ENCODE peak calls at places on chromosome 12, in ten cellular contexts. I is Peyer's patch, O is HCT116, K is SK-N-SH, W is OCI-LY7, Q is testis, M is A549, P is heart left ventricle, S is thoracic aorta, X is heart right ventricle. H is an unnamed sample. For H3K9me3, the result is how much of the 10 kb centered on the place peaks cover.

GRCh38 chr12:114655934-114656697 is 27.9 kb downstream of the TBX3 start:
- DNase-seq in I (no peak), X (no peak), P (no peak), W (no peak), S (no peak), O (peak), Q (peak), M (peak), K (no peak), H (no peak)

GRCh38 chr12:116606397-116606796 is 47.2 kb downstream of the MAP1LC3B2 start:
- DNase-seq in M (no peak), X (no peak), Q (no peak), S (no peak), K (no peak), I (no peak), W (no peak), P (no peak), O (no peak), H (no peak)

GRCh38 chr12:131388164-131388795 is 322.6 kb upstream of the SFSWAP start:
- DNase-seq in S (no peak), I (no peak), Q (peak), K (peak), M (no peak), W (no peak), X (no peak), P (no peak), O (no peak), H (no peak)

GRCh38 chr12:122669397-122670070 is 33.6 kb downstream of the HCAR2 start:
- DNase-seq in I (no peak), P (no peak), O (no peak), M (peak), Q (no peak), K (no peak), X (no peak), S (no peak), W (no peak), H (no peak)

GRCh38 chr12:26762185-26762584 is 70.8 kb downstream of the ITPR2 start:
- DNase-seq in M (peak), P (no peak), O (no peak), W (no peak), K (no peak), X (no peak), S (no peak), Q (no peak), I (no peak), H (no peak)

GRCh38 chr12:28535216-28535615 is 345.0 kb downstream of the CCDC91 start:
- DNase-seq in S (no peak), O (no peak), W (no peak), M (no peak), Q (no peak), X (no peak), I (no peak), P (no peak), K (no peak), H (no peak)

GRCh38 chr12:15839682-15840081 is 42.5 kb upstream of the STRAP start:
- DNase-seq in M (no peak), K (no peak), S (no peak), O (no peak), X (no peak), I (no peak), P (no peak), W (no peak), Q (no peak), H (no peak)

GRCh38 chr12:75529826-75530225 is 18.4 kb upstream of the KRR1 start:
- DNase-seq in P (no peak), M (no peak), S (no peak), X (no peak), I (no peak), Q (no peak), K (no peak), O (no peak), W (no peak), H (no peak)

GRCh38 chr12:92431146-92431545 is 271.6 kb upstream of the PLEKHG7 start:
- DNase-seq in P (no peak), X (no peak), O (no peak), K (no peak), W (peak), I (peak), S (no peak), Q (no peak), M (no peak), H (peak)

GRCh38 chr12:32102234-32102633 is 4.4 kb upstream of the BICD1 start:
- DNase-seq in M (no peak), P (no peak), Q (no peak), K (no peak), W (no peak), S (no peak), I (no peak), X (no peak), O (no peak), H (no peak)

GRCh38 chr12:4118017-4118510 is 155.5 kb upstream of the CCND2 start:
- DNase-seq in I (peak), P (peak), X (peak), M (no peak), S (no peak), W (peak), Q (peak), O (no peak), K (no peak), H (peak)

GRCh38 chr12:48118491-48118890 is 673 bp upstream of the PFKM start:
- DNase-seq in P (no peak), I (no peak), X (no peak), M (no peak), W (no peak), O (no peak), S (no peak), Q (no peak), K (no peak), H (no peak)

GRCh38 chr12:115956674-115957073 is 320.8 kb downstream of the MED13L start:
- DNase-seq in K (no peak), S (no peak), O (no peak), P (no peak), I (no peak), X (no peak), W (no peak), Q (no peak), M (no peak), H (no peak)

GRCh38 chr12:118061011-118061875 is at the start of gene WSB2:
- DNase-seq in K (peak), M (peak), O (no peak), P (peak), W (peak), S (peak), X (peak), I (peak), Q (peak), H (peak)

GRCh38 chr12:124537525-124538193 is 29.8 kb downstream of the NCOR2 start:
- DNase-seq in S (no peak), O (no peak), Q (no peak), M (no peak), W (no peak), X (no peak), P (peak), K (peak), I (no peak), H (no peak)
- H3K27ac ChIP-seq in S (peak), O (no peak), Q (no peak), M (no peak), W (no peak), X (peak), P (peak), K (peak), I (peak), H (peak)

DNA sequence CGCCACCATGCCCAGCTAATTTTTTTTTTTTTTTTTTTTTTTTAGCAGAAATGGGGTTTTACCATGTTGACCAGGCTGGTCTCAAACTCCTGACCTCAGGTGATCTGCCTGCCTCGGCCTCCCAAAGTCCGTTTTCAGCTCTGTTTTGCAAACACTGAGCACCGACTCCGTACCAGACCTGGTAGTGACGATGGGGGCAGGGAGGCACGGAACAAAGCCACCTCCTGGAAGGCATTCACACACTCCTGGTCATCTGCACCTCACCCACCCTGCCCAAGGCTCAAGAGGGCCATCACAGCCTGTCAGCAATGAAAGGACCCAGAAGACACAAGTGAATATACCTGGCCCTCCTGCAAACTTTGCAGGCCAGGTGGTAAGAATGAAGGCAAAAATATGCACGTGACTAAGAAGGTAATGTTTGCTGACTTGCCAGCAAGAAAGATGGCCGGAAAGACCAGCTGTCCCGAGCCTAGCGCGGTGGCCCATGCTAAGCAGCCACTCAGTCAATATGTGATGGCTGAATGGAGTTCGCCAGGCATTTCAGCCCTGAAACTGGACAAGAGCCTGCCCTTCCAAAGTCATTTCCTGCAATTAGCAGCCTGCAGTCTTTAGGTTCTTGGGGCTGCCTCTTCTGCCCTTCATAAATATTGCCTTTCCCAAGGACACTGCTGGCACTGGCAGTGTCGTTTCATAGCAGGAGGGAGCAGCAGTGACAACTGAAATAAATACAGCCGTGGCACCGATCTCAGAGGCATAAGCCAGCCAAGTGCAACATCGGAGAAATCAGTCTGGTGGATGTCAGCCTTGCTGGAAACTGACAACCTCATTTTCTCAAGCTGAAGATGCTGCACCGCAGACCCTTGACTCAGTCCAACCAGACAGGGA is 17.6 kb downstream of the MMAB start:
- DNase-seq in M (no peak), Q (no peak), X (no peak), S (no peak), I (no peak), O (no peak), K (no peak), W (no peak), P (no peak), H (no peak)
- TF ChIP-seq CTCF in M (no peak), Q (no peak), X (no peak), S (no peak), I (no peak), O (no peak), K (no peak), W (no peak), P (no peak), H (no peak)

DNA sequence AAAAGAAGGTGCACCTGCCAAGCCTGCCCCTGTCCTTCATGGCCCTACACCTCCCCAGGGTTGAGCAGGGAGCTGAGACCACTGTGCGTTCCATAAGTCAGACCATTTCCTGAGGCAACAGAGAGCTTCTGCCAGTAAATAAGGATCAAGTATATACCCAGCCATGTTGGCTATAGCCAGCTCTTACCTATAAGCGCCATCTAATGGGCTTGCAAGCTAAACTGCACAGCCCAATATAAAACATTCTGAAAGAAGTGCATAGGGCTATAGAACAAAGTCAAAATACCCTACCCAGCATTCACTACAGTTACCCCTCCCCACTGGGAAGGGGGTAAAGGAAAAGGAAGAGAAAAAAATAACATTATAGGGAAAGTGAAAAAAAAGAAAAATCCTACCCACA is 59.3 kb upstream of the SCAF11 start:
- DNase-seq in P (no peak), I (no peak), W (peak), X (no peak), O (no peak), Q (no peak), S (no peak), M (no peak), K (no peak), H (no peak)
- H3K9me3 ChIP-seq in P (under half), I (under half), W (under half), X (under half), O (under half), Q (under half), S (under half), M (half or more), K (under half), H (under half)

GRCh38 chr12:11787921-11788849 is 138.7 kb downstream of the ETV6 start:
- DNase-seq in M (no peak), P (no peak), W (peak), Q (no peak), O (no peak), I (no peak), K (no peak), X (no peak), S (no peak), H (no peak)
- H3K27ac ChIP-seq in M (no peak), P (peak), W (peak), Q (no peak), O (no peak), I (no peak), K (no peak), X (no peak), S (peak), H (no peak)

H was measured in transverse colon.